ENCODE peak calls at places on chromosomes 2 and 18, in five cellular contexts. L is H9, Q is body of pancreas, A is sigmoid colon, P is Karpas-422. E is an unnamed sample.

GRCh38 chr2:182436252-182436651 is 9.4 kb upstream of the PDE1A start:
- DNase-seq in L (no peak), Q (no peak), A (no peak), P (no peak), E (no peak)

GRCh38 chr2:158234497-158234896 is 132.8 kb downstream of the UPP2 start:
- DNase-seq in L (no peak), Q (no peak), A (no peak), P (no peak), E (no peak)

GRCh38 chr2:219344756-219345458 is 12.4 kb upstream of the RESP18 start:
- DNase-seq in L (no peak), Q (peak; percentile 19), A (peak; percentile 72), P (no peak), E (no peak)

GRCh38 chr2:176110975-176111663 is 4.0 kb downstream of the HOXD11 start:
- DNase-seq in L (peak; percentile 84), Q (no peak), A (no peak), P (peak; percentile 80), E (peak; percentile 88)

GRCh38 chr18:9101730-9102390 is 639 bp upstream of the NDUFV2 start:
- DNase-seq in L (no peak), Q (no peak), A (no peak), P (peak; percentile 78), E (peak; percentile 66)

GRCh38 chr2:215396595-215397313 is 39.1 kb downstream of the FN1 start:
- DNase-seq in L (no peak), Q (no peak), A (no peak), P (no peak), E (no peak)

GRCh38 chr2:38601463-38602135 is 1.1 kb downstream of the HNRNPLL start:
- DNase-seq in L (no peak), Q (no peak), A (no peak), P (peak; percentile 73), E (peak; percentile 32)

GRCh38 chr2:52597361-52597760 is 1170.2 kb upstream of the CHAC2 start:
- DNase-seq in L (no peak), Q (no peak), A (no peak), P (no peak), E (no peak)

GRCh38 chr18:6482198-6482977 is 67.7 kb upstream of the L3MBTL4 start:
- DNase-seq in L (peak; percentile 90), Q (peak; percentile 56), A (peak; percentile 84), P (no peak), E (peak; percentile 67)

GRCh38 chr2:209472871-209473270 is 49.0 kb downstream of the MAP2 start:
- DNase-seq in L (no peak), Q (no peak), A (no peak), P (no peak), E (no peak)

GRCh38 chr2:241244368-241244767 is 55.9 kb downstream of the ANO7 start:
- DNase-seq in L (no peak), Q (no peak), A (no peak), P (no peak), E (no peak)

GRCh38 chr2:16650287-16651249 is 15.1 kb downstream of the CYRIA start:
- DNase-seq in L (no peak), Q (no peak), A (no peak), P (no peak), E (no peak)

GRCh38 chr2:56571074-56571473 is 387.3 kb downstream of the CCDC85A start:
- DNase-seq in L (no peak), Q (no peak), A (no peak), P (no peak), E (no peak)

GRCh38 chr2:179383975-179384374 is 119.3 kb upstream of the SESTD1 start:
- DNase-seq in L (no peak), Q (no peak), A (no peak), P (no peak), E (no peak)

GRCh38 chr2:40016151-40016885 is 237.3 kb upstream of the THUMPD2 start:
- DNase-seq in L (no peak), Q (no peak), A (no peak), P (no peak), E (no peak)

GRCh38 chr2:69436594-69436936 is 670 bp downstream of the NFU1 start:
- DNase-seq in L (no peak), Q (no peak), A (no peak), P (peak; percentile 76), E (no peak)

GRCh38 chr2:100197643-100198153 is 55.3 kb upstream of the AFF3 start:
- DNase-seq in L (peak; percentile 65), Q (peak; percentile 35), A (peak; percentile 81), P (no peak), E (peak; percentile 83)

GRCh38 chr2:54952978-54953456 is 97.2 kb downstream of the RTN4 start:
- DNase-seq in L (no peak), Q (no peak), A (no peak), P (no peak), E (no peak)

GRCh38 chr2:73175663-73176204 is 26.6 kb upstream of the NOTO start:
- DNase-seq in L (peak; percentile 65), Q (peak; percentile 82), A (peak; percentile 89), P (peak; percentile 51), E (peak; percentile 79)

GRCh38 chr2:190357596-190357995 is 14.2 kb downstream of the INPP1 start:
- DNase-seq in L (no peak), Q (no peak), A (no peak), P (no peak), E (no peak)

GRCh38 chr2:137117385-137117784 is 352.0 kb downstream of the THSD7B start:
- DNase-seq in L (no peak), Q (no peak), A (no peak), P (no peak), E (no peak)

GRCh38 chr2:232890896-232891601 is 21.0 kb downstream of the SNORC start:
- DNase-seq in L (peak; percentile 86), Q (peak; percentile 70), A (no peak), P (no peak), E (no peak)

GRCh38 chr2:225040862-225041209 is 1.4 kb downstream of the DOCK10 start:
- DNase-seq in L (no peak), Q (no peak), A (no peak), P (peak; percentile 41), E (peak; percentile 25)

GRCh38 chr2:16652296-16653082 is 13.1 kb downstream of the CYRIA start:
- DNase-seq in L (no peak), Q (no peak), A (peak; percentile 71), P (no peak), E (no peak)

GRCh38 chr18:62716679-62717058 is 1.3 kb downstream of the PHLPP1 start:
- DNase-seq in L (peak; percentile 46), Q (peak; percentile 50), A (peak; percentile 73), P (no peak), E (peak; percentile 77)

GRCh38 chr18:11323359-11323819 is 174.0 kb upstream of the PIEZO2 start:
- DNase-seq in L (no peak), Q (peak; percentile 25), A (no peak), P (no peak), E (no peak)

GRCh38 chr2:218570850-218571249 is 2.2 kb downstream of the CNOT9 start:
- DNase-seq in L (no peak), Q (no peak), A (no peak), P (no peak), E (no peak)

GRCh38 chr2:84129018-84129417 is 330.1 kb downstream of the SUCLG1 start:
- DNase-seq in L (no peak), Q (no peak), A (no peak), P (no peak), E (no peak)

GRCh38 chr2:95351080-95351915 is 51.2 kb upstream of the FAHD2A start:
- DNase-seq in L (peak; percentile 14), Q (no peak), A (peak; percentile 39), P (no peak), E (no peak)

GRCh38 chr2:8545676-8546318 is 136.1 kb upstream of the ID2 start:
- DNase-seq in L (peak; percentile 20), Q (no peak), A (no peak), P (no peak), E (no peak)
- H3K27ac ChIP-seq in L (no peak overlapping the region), Q (no peak overlapping the region), A (no peak overlapping the region), P (no peak overlapping the region), E (no peak overlapping the region)

DNA sequence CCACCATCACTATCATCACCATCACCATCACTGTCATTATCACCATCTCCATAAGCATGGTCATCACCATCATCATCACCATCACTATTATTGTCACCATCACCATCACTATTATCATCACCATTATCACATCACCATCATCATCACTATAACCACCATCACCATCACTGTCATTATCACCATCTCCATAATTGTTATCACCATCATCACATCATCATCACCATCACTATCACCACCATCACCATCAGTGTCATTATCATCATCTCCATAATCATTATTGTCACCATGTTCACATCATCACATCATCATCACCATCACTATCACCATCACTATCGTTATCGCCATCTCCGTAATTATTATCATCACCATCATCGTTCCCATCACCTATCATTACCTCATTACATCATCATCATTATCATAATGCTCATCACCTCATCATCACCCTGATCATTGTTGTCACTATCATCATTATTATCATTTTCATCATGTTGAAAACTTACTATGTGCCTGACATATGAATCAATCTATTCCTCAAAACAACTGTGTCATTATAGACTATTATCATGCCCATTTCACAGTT is 280.3 kb upstream of the HS6ST1 start:
- DNase-seq in L (no peak), Q (no peak), A (no peak), P (no peak), E (no peak)
- H3K27ac ChIP-seq in L (no peak overlapping the region), Q (no peak overlapping the region), A (no peak overlapping the region), P (no peak overlapping the region), E (no peak overlapping the region)

DNA sequence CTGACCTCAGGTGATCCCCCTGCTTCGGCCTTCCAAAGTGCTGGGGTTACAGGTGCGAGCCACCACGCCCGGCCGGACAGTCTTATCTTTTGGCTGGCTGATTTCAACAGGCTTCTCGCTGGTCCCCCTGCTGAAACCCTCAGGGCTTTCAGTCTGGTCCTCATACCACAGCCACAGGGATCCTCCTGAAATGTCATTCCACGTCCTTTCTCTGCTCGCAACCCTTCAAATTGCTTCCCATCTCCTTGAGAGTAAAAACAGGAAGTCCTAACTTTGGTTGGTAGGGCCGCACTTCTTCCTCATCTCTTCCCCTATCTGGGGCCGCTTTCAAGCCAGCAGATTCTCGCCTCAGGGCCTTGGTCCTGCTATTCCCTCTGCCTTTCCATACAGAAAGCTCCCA is 1.4 kb upstream of the CAB39 start:
- DNase-seq in L (no peak), Q (no peak), A (no peak), P (no peak), E (no peak)
- H3K27ac ChIP-seq in L (no peak overlapping the region), Q (no peak overlapping the region), A (no peak overlapping the region), P (no peak overlapping the region), E (no peak overlapping the region)

GRCh38 chr2:37507703-37508102 is 163.3 kb downstream of the QPCT start:
- DNase-seq in L (no peak), Q (no peak), A (no peak), P (no peak), E (no peak)
- H3K27ac ChIP-seq in L (no peak overlapping the region), Q (no peak overlapping the region), A (peak overlapping the region; percentile 76), P (no peak overlapping the region), E (peak overlapping the region; percentile 93)

DNA sequence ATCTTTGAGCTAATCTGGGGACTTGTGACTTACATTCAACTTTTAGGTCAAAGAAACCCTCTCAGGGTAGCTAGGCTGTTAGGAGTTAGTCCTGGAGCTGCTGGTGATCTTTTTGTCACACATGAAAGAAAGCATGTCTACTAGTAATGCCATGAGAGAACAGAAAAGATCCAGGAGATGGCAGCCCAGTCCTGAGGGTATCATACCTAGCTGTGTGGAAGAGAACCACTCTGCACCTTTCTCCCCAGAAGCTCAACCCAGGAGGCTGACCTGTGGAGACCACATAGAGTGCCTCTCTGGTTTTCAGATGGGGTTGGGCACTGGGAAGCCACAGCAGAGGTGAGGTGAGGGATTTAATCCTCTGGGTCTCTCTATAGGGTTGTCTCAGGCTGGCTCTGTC is 460.2 kb upstream of the UBE2E3 start:
- DNase-seq in L (no peak), Q (no peak), A (no peak), P (no peak), E (no peak)
- H3K27ac ChIP-seq in L (no peak overlapping the region), Q (no peak overlapping the region), A (no peak overlapping the region), P (no peak overlapping the region), E (no peak overlapping the region)